ENCODE peak calls at places on chromosomes 16 and 17, in eight cellular contexts. One of them, this sample, is unnamed.

GRCh38 chr17:76146053-76146875 is 5.2 kb upstream of the FOXJ1 start:
- DNase-seq in CD4-positive, alpha-beta T cell: no peak
- DNase-seq in left lung: no peak
- DNase-seq in mucosa of descending colon: no peak
- DNase-seq in thoracic aorta: no peak
- DNase-seq in body of pancreas: no peak
- DNase-seq in right cardiac atrium: no peak
- DNase-seq in AML-193: no peak
- DNase-seq in this sample: no peak

GRCh38 chr17:38673714-38674012 is 1.1 kb downstream of the EPOP start:
- DNase-seq in CD4-positive, alpha-beta T cell: no peak
- DNase-seq in left lung: no peak
- DNase-seq in mucosa of descending colon: no peak
- DNase-seq in thoracic aorta: no peak
- DNase-seq in body of pancreas: peak; percentile 15
- DNase-seq in right cardiac atrium: peak; percentile 27
- DNase-seq in AML-193: no peak
- DNase-seq in this sample: no peak

GRCh38 chr16:81514041-81514559 is 69.5 kb downstream of the CMIP start:
- DNase-seq in CD4-positive, alpha-beta T cell: no peak
- DNase-seq in left lung: peak; percentile 60
- DNase-seq in mucosa of descending colon: peak; percentile 62
- DNase-seq in thoracic aorta: no peak
- DNase-seq in body of pancreas: no peak
- DNase-seq in right cardiac atrium: no peak
- DNase-seq in AML-193: no peak
- DNase-seq in this sample: no peak

GRCh38 chr17:62965149-62965648 is 836 bp upstream of the TANC2 start:
- DNase-seq in CD4-positive, alpha-beta T cell: peak; percentile 14
- DNase-seq in left lung: no peak
- DNase-seq in mucosa of descending colon: no peak
- DNase-seq in thoracic aorta: no peak
- DNase-seq in body of pancreas: no peak
- DNase-seq in right cardiac atrium: no peak
- DNase-seq in AML-193: no peak
- DNase-seq in this sample: no peak

GRCh38 chr16:71358464-71359031 is at the start of gene CALB2:
- DNase-seq in CD4-positive, alpha-beta T cell: peak; percentile 45
- DNase-seq in left lung: no peak
- DNase-seq in mucosa of descending colon: peak; percentile 60
- DNase-seq in thoracic aorta: no peak
- DNase-seq in body of pancreas: peak; percentile 74
- DNase-seq in right cardiac atrium: peak; percentile 64
- DNase-seq in AML-193: peak; percentile 4
- DNase-seq in this sample: no peak

GRCh38 chr16:87499189-87499486 is 6.3 kb upstream of the ZCCHC14 start:
- DNase-seq in CD4-positive, alpha-beta T cell: no peak
- DNase-seq in left lung: no peak
- DNase-seq in mucosa of descending colon: no peak
- DNase-seq in thoracic aorta: no peak
- DNase-seq in body of pancreas: no peak
- DNase-seq in right cardiac atrium: no peak
- DNase-seq in AML-193: no peak
- DNase-seq in this sample: no peak

GRCh38 chr16:4723071-4723767 is 10.9 kb downstream of the ANKS3 start:
- DNase-seq in CD4-positive, alpha-beta T cell: no peak
- DNase-seq in left lung: no peak
- DNase-seq in mucosa of descending colon: peak; percentile 22
- DNase-seq in thoracic aorta: no peak
- DNase-seq in body of pancreas: no peak
- DNase-seq in right cardiac atrium: no peak
- DNase-seq in AML-193: no peak
- DNase-seq in this sample: no peak

GRCh38 chr16:80611171-80611929 is 70.6 kb downstream of the DYNLRB2 start:
- DNase-seq in CD4-positive, alpha-beta T cell: no peak
- DNase-seq in left lung: no peak
- DNase-seq in mucosa of descending colon: no peak
- DNase-seq in thoracic aorta: no peak
- DNase-seq in body of pancreas: no peak
- DNase-seq in right cardiac atrium: no peak
- DNase-seq in AML-193: no peak
- DNase-seq in this sample: no peak

GRCh38 chr16:7615565-7615964 is 282.9 kb downstream of the RBFOX1 start:
- DNase-seq in CD4-positive, alpha-beta T cell: no peak
- DNase-seq in left lung: no peak
- DNase-seq in mucosa of descending colon: no peak
- DNase-seq in thoracic aorta: no peak
- DNase-seq in body of pancreas: no peak
- DNase-seq in right cardiac atrium: no peak
- DNase-seq in AML-193: no peak
- DNase-seq in this sample: no peak

GRCh38 chr17:39349246-39349645 is 52.2 kb downstream of the FBXL20 start:
- DNase-seq in CD4-positive, alpha-beta T cell: no peak
- DNase-seq in left lung: no peak
- DNase-seq in mucosa of descending colon: no peak
- DNase-seq in thoracic aorta: no peak
- DNase-seq in body of pancreas: no peak
- DNase-seq in right cardiac atrium: no peak
- DNase-seq in AML-193: no peak
- DNase-seq in this sample: no peak

GRCh38 chr16:1332618-1333148 is 762 bp upstream of the BAIAP3 start:
- DNase-seq in CD4-positive, alpha-beta T cell: no peak
- DNase-seq in left lung: no peak
- DNase-seq in mucosa of descending colon: no peak
- DNase-seq in thoracic aorta: no peak
- DNase-seq in body of pancreas: no peak
- DNase-seq in right cardiac atrium: no peak
- DNase-seq in AML-193: no peak
- DNase-seq in this sample: no peak

GRCh38 chr16:82603784-82604411 is 22.9 kb upstream of the CDH13 start:
- DNase-seq in CD4-positive, alpha-beta T cell: no peak
- DNase-seq in left lung: no peak
- DNase-seq in mucosa of descending colon: no peak
- DNase-seq in thoracic aorta: no peak
- DNase-seq in body of pancreas: peak; percentile 23
- DNase-seq in right cardiac atrium: peak; percentile 47
- DNase-seq in AML-193: peak; percentile 0
- DNase-seq in this sample: no peak

GRCh38 chr16:17374668-17375255 is 96.0 kb downstream of the XYLT1 start:
- DNase-seq in CD4-positive, alpha-beta T cell: no peak
- DNase-seq in left lung: no peak
- DNase-seq in mucosa of descending colon: no peak
- DNase-seq in thoracic aorta: no peak
- DNase-seq in body of pancreas: no peak
- DNase-seq in right cardiac atrium: no peak
- DNase-seq in AML-193: no peak
- DNase-seq in this sample: no peak

GRCh38 chr16:87579691-87580090 is 22.6 kb upstream of the JPH3 start:
- DNase-seq in CD4-positive, alpha-beta T cell: no peak
- DNase-seq in left lung: no peak
- DNase-seq in mucosa of descending colon: no peak
- DNase-seq in thoracic aorta: no peak
- DNase-seq in body of pancreas: no peak
- DNase-seq in right cardiac atrium: no peak
- DNase-seq in AML-193: no peak
- DNase-seq in this sample: no peak

GRCh38 chr17:15263206-15263579 is 1.9 kb downstream of the PMP22 start:
- DNase-seq in CD4-positive, alpha-beta T cell: no peak
- DNase-seq in left lung: peak; percentile 78
- DNase-seq in mucosa of descending colon: peak; percentile 85
- DNase-seq in thoracic aorta: peak; percentile 81
- DNase-seq in body of pancreas: peak; percentile 61
- DNase-seq in right cardiac atrium: peak; percentile 92
- DNase-seq in AML-193: no peak
- DNase-seq in this sample: no peak

GRCh38 chr17:33967608-33968349 is 287.3 kb upstream of the CCL2 start:
- DNase-seq in CD4-positive, alpha-beta T cell: no peak
- DNase-seq in left lung: no peak
- DNase-seq in mucosa of descending colon: no peak
- DNase-seq in thoracic aorta: no peak
- DNase-seq in body of pancreas: no peak
- DNase-seq in right cardiac atrium: no peak
- DNase-seq in AML-193: no peak
- DNase-seq in this sample: no peak

GRCh38 chr16:12086861-12087260 is 110.3 kb downstream of the SNX29 start:
- DNase-seq in CD4-positive, alpha-beta T cell: no peak
- DNase-seq in left lung: no peak
- DNase-seq in mucosa of descending colon: no peak
- DNase-seq in thoracic aorta: no peak
- DNase-seq in body of pancreas: no peak
- DNase-seq in right cardiac atrium: no peak
- DNase-seq in AML-193: no peak
- DNase-seq in this sample: no peak

GRCh38 chr16:21599994-21600773 is 807 bp downstream of the METTL9 start:
- DNase-seq in CD4-positive, alpha-beta T cell: no peak
- DNase-seq in left lung: no peak
- DNase-seq in mucosa of descending colon: no peak
- DNase-seq in thoracic aorta: no peak
- DNase-seq in body of pancreas: peak; percentile 22
- DNase-seq in right cardiac atrium: no peak
- DNase-seq in AML-193: peak; percentile 64
- DNase-seq in this sample: no peak

GRCh38 chr17:35731239-35731931 is at the start of gene RASL10B:
- DNase-seq in CD4-positive, alpha-beta T cell: peak; percentile 29
- DNase-seq in left lung: no peak
- DNase-seq in mucosa of descending colon: no peak
- DNase-seq in thoracic aorta: no peak
- DNase-seq in body of pancreas: peak; percentile 67
- DNase-seq in right cardiac atrium: no peak
- DNase-seq in AML-193: peak; percentile 32
- DNase-seq in this sample: no peak

GRCh38 chr17:3845361-3845753 is 689 bp downstream of the NCBP3 start:
- DNase-seq in CD4-positive, alpha-beta T cell: no peak
- DNase-seq in left lung: no peak
- DNase-seq in mucosa of descending colon: no peak
- DNase-seq in thoracic aorta: no peak
- DNase-seq in body of pancreas: no peak
- DNase-seq in right cardiac atrium: no peak
- DNase-seq in AML-193: no peak
- DNase-seq in this sample: no peak

GRCh38 chr16:1531638-1531910 is 1.9 kb upstream of the TMEM204 start:
- DNase-seq in CD4-positive, alpha-beta T cell: no peak
- DNase-seq in left lung: no peak
- DNase-seq in mucosa of descending colon: peak; percentile 50
- DNase-seq in thoracic aorta: no peak
- DNase-seq in body of pancreas: no peak
- DNase-seq in right cardiac atrium: peak; percentile 16
- DNase-seq in AML-193: no peak
- DNase-seq in this sample: no peak

GRCh38 chr17:1485748-1486376 is 6.6 kb downstream of the MYO1C start:
- DNase-seq in CD4-positive, alpha-beta T cell: peak; percentile 35
- DNase-seq in left lung: peak; percentile 70
- DNase-seq in mucosa of descending colon: peak; percentile 88
- DNase-seq in thoracic aorta: no peak
- DNase-seq in body of pancreas: peak; percentile 65
- DNase-seq in right cardiac atrium: peak; percentile 85
- DNase-seq in AML-193: no peak
- DNase-seq in this sample: no peak

This sample was measured in iPS DF 6.9.